ENCODE peak calls at places on chromosome 16, in eight cellular contexts. T is tibial nerve, F is adrenal gland, Y is Peyer's patch, O is K562, X is GM12878, U is spleen, J is body of pancreas. B is an unnamed sample.

GRCh38 chr16:58127033-58127556 is 2.1 kb downstream of the CFAP20 start:
- DNase-seq in T (peak; percentile 41), F (no peak), Y (no peak), O (no peak), X (no peak), U (no peak), J (peak; percentile 30), B (no peak)

GRCh38 chr16:68215302-68215701 is 20.6 kb downstream of the ESRP2 start:
- DNase-seq in T (no peak), F (no peak), Y (no peak), O (no peak), X (no peak), U (no peak), J (no peak), B (no peak)

GRCh38 chr16:15644306-15644961 is 1.5 kb upstream of the MARF1 start:
- DNase-seq in T (no peak), F (no peak), Y (no peak), O (no peak), X (no peak), U (no peak), J (no peak), B (no peak)

GRCh38 chr16:50685456-50686058 is 4.4 kb upstream of the SNX20 start:
- DNase-seq in T (no peak), F (no peak), Y (no peak), O (no peak), X (no peak), U (no peak), J (no peak), B (no peak)

GRCh38 chr16:80167657-80168056 is 373.1 kb upstream of the DYNLRB2 start:
- DNase-seq in T (no peak), F (no peak), Y (no peak), O (no peak), X (no peak), U (no peak), J (no peak), B (no peak)

GRCh38 chr16:3138342-3138741 is 3.5 kb downstream of the ZNF213 start:
- DNase-seq in T (no peak), F (no peak), Y (no peak), O (no peak), X (no peak), U (no peak), J (no peak), B (no peak)

GRCh38 chr16:64977211-64977920 is 144.5 kb downstream of the CDH11 start:
- DNase-seq in T (no peak), F (no peak), Y (no peak), O (no peak), X (no peak), U (no peak), J (no peak), B (no peak)

GRCh38 chr16:89507219-89507833 is 877 bp upstream of the SPG7 start:
- DNase-seq in T (no peak), F (no peak), Y (no peak), O (no peak), X (no peak), U (no peak), J (no peak), B (no peak)

GRCh38 chr16:56319391-56319790 is 106.0 kb downstream of the AMFR start:
- DNase-seq in T (no peak), F (no peak), Y (no peak), O (no peak), X (no peak), U (peak; percentile 46), J (no peak), B (no peak)

GRCh38 chr16:84618428-84619102 is 687 bp upstream of the COTL1 start:
- DNase-seq in T (no peak), F (peak; percentile 41), Y (peak; percentile 49), O (peak; percentile 74), X (no peak), U (peak; percentile 81), J (peak; percentile 40), B (peak; percentile 71)

GRCh38 chr16:51556694-51557327 is 405.7 kb upstream of the SALL1 start:
- DNase-seq in T (peak; percentile 39), F (no peak), Y (no peak), O (no peak), X (no peak), U (no peak), J (no peak), B (no peak)

GRCh38 chr16:4529085-4530060 is 9.2 kb downstream of the CDIP1 start:
- DNase-seq in T (no peak), F (no peak), Y (no peak), O (no peak), X (peak; percentile 23), U (no peak), J (no peak), B (peak; percentile 48)

GRCh38 chr16:27922433-27922832 is 141.1 kb downstream of the GSG1L start:
- DNase-seq in T (no peak), F (no peak), Y (no peak), O (no peak), X (no peak), U (no peak), J (no peak), B (no peak)

GRCh38 chr16:70460737-70461261 is 6.4 kb downstream of the FCSK start:
- DNase-seq in T (no peak), F (no peak), Y (no peak), O (no peak), X (no peak), U (no peak), J (no peak), B (no peak)

GRCh38 chr16:16124438-16124837 is 98.9 kb downstream of the ABCC6 start:
- DNase-seq in T (no peak), F (no peak), Y (no peak), O (no peak), X (no peak), U (no peak), J (no peak), B (no peak)

GRCh38 chr16:27237229-27238015 is 31.1 kb downstream of the NSMCE1 start:
- DNase-seq in T (no peak), F (peak; percentile 55), Y (no peak), O (no peak), X (peak; percentile 82), U (peak; percentile 92), J (no peak), B (no peak)

GRCh38 chr16:75965504-75966374 is 239.4 kb upstream of the CPHXL start:
- DNase-seq in T (no peak), F (no peak), Y (no peak), O (no peak), X (no peak), U (no peak), J (no peak), B (no peak)

GRCh38 chr16:11354733-11355574 is 9.7 kb downstream of the RMI2 start:
- DNase-seq in T (no peak), F (peak; percentile 56), Y (no peak), O (no peak), X (peak; percentile 79), U (peak; percentile 88), J (no peak), B (no peak)

GRCh38 chr16:8931864-8932263 is 31.8 kb downstream of the USP7 start:
- DNase-seq in T (peak; percentile 65), F (peak; percentile 54), Y (no peak), O (peak; percentile 55), X (no peak), U (no peak), J (peak; percentile 67), B (no peak)

GRCh38 chr16:24689128-24689527 is 40.3 kb upstream of the TNRC6A start:
- DNase-seq in T (no peak), F (peak; percentile 71), Y (no peak), O (no peak), X (no peak), U (no peak), J (no peak), B (no peak)

GRCh38 chr16:49345829-49346228 is 27.8 kb upstream of the C16orf78 start:
- DNase-seq in T (no peak), F (no peak), Y (no peak), O (no peak), X (no peak), U (no peak), J (no peak), B (peak; percentile 21)

GRCh38 chr16:46883690-46884512 is at the start of gene GPT2:
- DNase-seq in T (peak; percentile 91), F (peak; percentile 98), Y (peak; percentile 95), O (peak; percentile 92), X (peak; percentile 69), U (peak; percentile 98), J (peak; percentile 99), B (peak; percentile 92)
- TF ChIP-seq POLR2A in T (peak; percentile 70), F (peak; percentile 70), Y (peak; percentile 50), O (peak; percentile 57), X (peak; percentile 82), U (no peak), J (peak; percentile 96), B (peak; percentile 82)

GRCh38 chr16:66935319-66936011 is at the start of gene CES2:
- DNase-seq in T (no peak), F (peak; percentile 92), Y (peak; percentile 95), O (peak; percentile 60), X (no peak), U (peak; percentile 83), J (peak; percentile 74), B (no peak)
- TF ChIP-seq POLR2A in T (no peak), F (peak; percentile 88), Y (peak; percentile 98), O (no peak), X (no peak), U (no peak), J (peak; percentile 45), B (no peak)

GRCh38 chr16:1641261-1641660 is 29.1 kb downstream of the CRAMP1 start:
- DNase-seq in T (no peak), F (no peak), Y (no peak), O (no peak), X (no peak), U (no peak), J (no peak), B (no peak)

GRCh38 chr16:1640261-1640956 is 28.2 kb downstream of the CRAMP1 start:
- DNase-seq in T (no peak), F (no peak), Y (no peak), O (no peak), X (no peak), U (no peak), J (no peak), B (no peak)

GRCh38 chr16:1643521-1643920 is 31.4 kb downstream of the CRAMP1 start:
- DNase-seq in T (no peak), F (no peak), Y (no peak), O (no peak), X (no peak), U (no peak), J (no peak), B (no peak)

GRCh38 chr16:1642148-1642547 is 30.0 kb downstream of the CRAMP1 start:
- DNase-seq in T (no peak), F (no peak), Y (no peak), O (no peak), X (no peak), U (no peak), J (no peak), B (peak; percentile 31)

GRCh38 chr16:1642753-1643152 is 30.6 kb downstream of the CRAMP1 start:
- DNase-seq in T (no peak), F (no peak), Y (no peak), O (no peak), X (no peak), U (no peak), J (no peak), B (no peak)
- TF ChIP-seq POLR2A in T (no peak), F (no peak), Y (no peak), O (no peak), X (no peak), U (no peak), J (no peak), B (no peak)

DNA sequence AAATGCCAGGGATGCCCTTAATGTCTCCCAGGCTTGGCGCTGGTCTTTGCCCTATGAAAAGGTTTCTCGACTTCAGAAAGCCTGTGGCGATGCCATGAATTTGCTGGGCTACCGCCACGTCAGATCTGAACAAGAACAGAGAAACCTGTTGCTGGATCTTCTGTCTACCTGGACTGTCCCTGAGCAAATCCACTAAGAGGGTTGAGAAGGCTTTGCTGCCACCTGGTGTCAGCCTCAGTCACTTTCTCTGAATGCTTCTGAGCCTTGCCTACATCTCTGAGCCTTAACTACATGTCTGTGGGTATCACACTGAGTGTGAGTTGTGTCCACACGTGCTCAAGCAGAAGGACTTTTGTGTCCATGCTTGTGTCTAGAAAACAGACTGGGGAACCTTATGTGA is 11.4 kb downstream of the CHST4 start:
- DNase-seq in T (no peak), F (peak; percentile 53), Y (peak; percentile 56), O (peak; percentile 47), X (peak; percentile 21), U (no peak), J (peak; percentile 58), B (peak; percentile 12)
- TF ChIP-seq POLR2A in T (no peak), F (no peak), Y (no peak), O (no peak), X (no peak), U (no peak), J (no peak), B (no peak)

B was measured in H54.